ENCODE peak calls at places on chromosomes 13 and 19, in five cellular contexts. J, L, A, C and Z are unnamed samples.

GRCh38 chr19:34960103-34960805 is 3.8 kb downstream of the ZNF792 start:
- DNase-seq in J (no peak), L (no peak), A (no peak), C (peak), Z (no peak)

GRCh38 chr19:390386-391198 is 18.4 kb downstream of the C2CD4C start:
- DNase-seq in J (no peak), L (no peak), A (no peak), C (no peak), Z (no peak)

GRCh38 chr13:98773921-98774320 is 21.4 kb upstream of the SLC15A1 start:
- DNase-seq in J (no peak), L (no peak), A (no peak), C (no peak), Z (no peak)

GRCh38 chr19:55212447-55212846 is 3.1 kb upstream of the PTPRH start:
- DNase-seq in J (no peak), L (no peak), A (no peak), C (no peak), Z (peak)

GRCh38 chr19:10408511-10409291 is 5.4 kb upstream of the CDC37 start:
- DNase-seq in J (no peak), L (no peak), A (no peak), C (no peak), Z (no peak)

GRCh38 chr19:52923782-52924593 is 760 bp upstream of the ZNF888 start:
- DNase-seq in J (no peak), L (no peak), A (peak), C (no peak), Z (no peak)

GRCh38 chr19:32195706-32196610 is 149.5 kb upstream of the ZNF507 start:
- DNase-seq in J (no peak), L (no peak), A (no peak), C (no peak), Z (no peak)

GRCh38 chr19:32692727-32693061 is 1.1 kb downstream of the NUDT19 start:
- DNase-seq in J (no peak), L (no peak), A (no peak), C (no peak), Z (no peak)

GRCh38 chr19:29404951-29405727 is 120.7 kb upstream of the VSTM2B start:
- DNase-seq in J (no peak), L (no peak), A (no peak), C (no peak), Z (no peak)

GRCh38 chr19:30673336-30673735 is 301.2 kb downstream of the ZNF536 start:
- DNase-seq in J (no peak), L (no peak), A (no peak), C (no peak), Z (no peak)

GRCh38 chr13:29137016-29137415 is 316.9 kb downstream of the MTUS2 start:
- DNase-seq in J (no peak), L (no peak), A (no peak), C (no peak), Z (no peak)

GRCh38 chr13:104372128-104372527 is 1305.9 kb upstream of the SLC10A2 start:
- DNase-seq in J (no peak), L (no peak), A (no peak), C (no peak), Z (no peak)

GRCh38 chr19:10517361-10517759 is at the start of gene S1PR5:
- DNase-seq in J (no peak), L (peak), A (no peak), C (no peak), Z (peak)